ENCODE peak calls at places on chromosomes 16 and 17, in nine cellular contexts. One of them, this sample, is unnamed.

GRCh38 chr17:21388066-21388465 is 11.9 kb downstream of the KCNJ12 start:
- DNase-seq in NCI-H1048: no peak
- DNase-seq in fibroblast of lung: no peak
- DNase-seq in ovary: no peak
- DNase-seq in T-helper 2 cell: no peak
- DNase-seq in GM03348: no peak
- DNase-seq in activated T-helper 1 cell treated with Interleukin-2 at 50 U/mL for 16 hours: no peak
- DNase-seq in AG09319: no peak
- DNase-seq in glutamatergic neuron: no peak
- DNase-seq in this sample: no peak

GRCh38 chr16:48608452-48608851 is 1.5 kb downstream of the N4BP1 start:
- DNase-seq in NCI-H1048: no peak
- DNase-seq in fibroblast of lung: no peak
- DNase-seq in ovary: no peak
- DNase-seq in T-helper 2 cell: no peak
- DNase-seq in GM03348: peak; percentile 12
- DNase-seq in activated T-helper 1 cell treated with Interleukin-2 at 50 U/mL for 16 hours: no peak
- DNase-seq in AG09319: no peak
- DNase-seq in glutamatergic neuron: no peak
- DNase-seq in this sample: no peak

GRCh38 chr17:728911-729310 is 3.5 kb upstream of the TLCD3A start:
- DNase-seq in NCI-H1048: no peak
- DNase-seq in fibroblast of lung: no peak
- DNase-seq in ovary: no peak
- DNase-seq in T-helper 2 cell: no peak
- DNase-seq in GM03348: no peak
- DNase-seq in activated T-helper 1 cell treated with Interleukin-2 at 50 U/mL for 16 hours: no peak
- DNase-seq in AG09319: no peak
- DNase-seq in glutamatergic neuron: no peak
- DNase-seq in this sample: no peak

GRCh38 chr17:28634211-28634865 is 10.6 kb downstream of the BLTP2 start:
- DNase-seq in NCI-H1048: no peak
- DNase-seq in fibroblast of lung: no peak
- DNase-seq in ovary: no peak
- DNase-seq in T-helper 2 cell: no peak
- DNase-seq in GM03348: no peak
- DNase-seq in activated T-helper 1 cell treated with Interleukin-2 at 50 U/mL for 16 hours: no peak
- DNase-seq in AG09319: no peak
- DNase-seq in glutamatergic neuron: no peak
- DNase-seq in this sample: no peak

GRCh38 chr17:39722965-39723848 is 7.1 kb downstream of the MIEN1 start:
- DNase-seq in NCI-H1048: no peak
- DNase-seq in fibroblast of lung: no peak
- DNase-seq in ovary: no peak
- DNase-seq in T-helper 2 cell: no peak
- DNase-seq in GM03348: no peak
- DNase-seq in activated T-helper 1 cell treated with Interleukin-2 at 50 U/mL for 16 hours: no peak
- DNase-seq in AG09319: no peak
- DNase-seq in glutamatergic neuron: no peak
- DNase-seq in this sample: peak; percentile 79

GRCh38 chr17:1055751-1056645 is 59.1 kb downstream of the TIMM22 start:
- DNase-seq in NCI-H1048: no peak
- DNase-seq in fibroblast of lung: peak; percentile 70
- DNase-seq in ovary: peak; percentile 71
- DNase-seq in T-helper 2 cell: peak; percentile 18
- DNase-seq in GM03348: peak; percentile 89
- DNase-seq in activated T-helper 1 cell treated with Interleukin-2 at 50 U/mL for 16 hours: no peak
- DNase-seq in AG09319: peak; percentile 10
- DNase-seq in glutamatergic neuron: peak; percentile 90
- DNase-seq in this sample: peak; percentile 82

GRCh38 chr16:81928975-81929374 is 82.3 kb downstream of the SDR42E1 start:
- DNase-seq in NCI-H1048: no peak
- DNase-seq in fibroblast of lung: no peak
- DNase-seq in ovary: no peak
- DNase-seq in T-helper 2 cell: no peak
- DNase-seq in GM03348: no peak
- DNase-seq in activated T-helper 1 cell treated with Interleukin-2 at 50 U/mL for 16 hours: no peak
- DNase-seq in AG09319: no peak
- DNase-seq in glutamatergic neuron: no peak
- DNase-seq in this sample: peak; percentile 13

GRCh38 chr16:85667841-85668413 is 20.8 kb downstream of the GINS2 start:
- DNase-seq in NCI-H1048: no peak
- DNase-seq in fibroblast of lung: no peak
- DNase-seq in ovary: peak; percentile 14
- DNase-seq in T-helper 2 cell: no peak
- DNase-seq in GM03348: no peak
- DNase-seq in activated T-helper 1 cell treated with Interleukin-2 at 50 U/mL for 16 hours: no peak
- DNase-seq in AG09319: no peak
- DNase-seq in glutamatergic neuron: no peak
- DNase-seq in this sample: no peak

GRCh38 chr16:57555831-57556230 is 13.4 kb downstream of the ADGRG5 start:
- DNase-seq in NCI-H1048: no peak
- DNase-seq in fibroblast of lung: no peak
- DNase-seq in ovary: no peak
- DNase-seq in T-helper 2 cell: no peak
- DNase-seq in GM03348: no peak
- DNase-seq in activated T-helper 1 cell treated with Interleukin-2 at 50 U/mL for 16 hours: no peak
- DNase-seq in AG09319: no peak
- DNase-seq in glutamatergic neuron: no peak
- DNase-seq in this sample: no peak

GRCh38 chr16:86668136-86668535 is 89.8 kb downstream of the FOXL1 start:
- DNase-seq in NCI-H1048: no peak
- DNase-seq in fibroblast of lung: peak; percentile 77
- DNase-seq in ovary: no peak
- DNase-seq in T-helper 2 cell: no peak
- DNase-seq in GM03348: no peak
- DNase-seq in activated T-helper 1 cell treated with Interleukin-2 at 50 U/mL for 16 hours: no peak
- DNase-seq in AG09319: no peak
- DNase-seq in glutamatergic neuron: no peak
- DNase-seq in this sample: peak; percentile 62

GRCh38 chr17:57493171-57493570 is 236.8 kb downstream of the MSI2 start:
- DNase-seq in NCI-H1048: no peak
- DNase-seq in fibroblast of lung: no peak
- DNase-seq in ovary: no peak
- DNase-seq in T-helper 2 cell: no peak
- DNase-seq in GM03348: no peak
- DNase-seq in activated T-helper 1 cell treated with Interleukin-2 at 50 U/mL for 16 hours: no peak
- DNase-seq in AG09319: no peak
- DNase-seq in glutamatergic neuron: no peak
- DNase-seq in this sample: no peak

GRCh38 chr17:82240506-82241182 is 11.8 kb downstream of the SLC16A3 start:
- DNase-seq in NCI-H1048: no peak
- DNase-seq in fibroblast of lung: no peak
- DNase-seq in ovary: peak; percentile 53
- DNase-seq in T-helper 2 cell: no peak
- DNase-seq in GM03348: no peak
- DNase-seq in activated T-helper 1 cell treated with Interleukin-2 at 50 U/mL for 16 hours: no peak
- DNase-seq in AG09319: no peak
- DNase-seq in glutamatergic neuron: no peak
- DNase-seq in this sample: no peak

This sample was measured in GM23338.